ENCODE peak calls at places on chromosomes 13 and 19, in ten cellular contexts. G is endothelial cell of umbilical vein, S is Peyer's patch, J is AG04450, U is BE2C, Z is hepatocyte, Y is HL-60, F is stomach, O is fibroblast of the aortic adventitia, V is body of pancreas. E is an unnamed sample.

GRCh38 chr13:60282708-60283107 is 114.3 kb upstream of the TDRD3 start:
- DNase-seq in U (no peak), G (no peak), V (no peak), Z (no peak), O (no peak), Y (no peak), J (no peak), F (no peak), S (no peak), E (no peak)

GRCh38 chr19:10544242-10544752 is 593 bp downstream of the ATG4D start:
- DNase-seq in O (no peak), G (no peak), J (no peak), Z (peak), V (peak), F (peak), U (peak), Y (no peak), S (peak), E (no peak)

GRCh38 chr13:111204438-111205177 is 89.5 kb downstream of the ARHGEF7 start:
- DNase-seq in U (no peak), V (peak), Y (peak), G (peak), S (no peak), J (peak), Z (peak), F (no peak), O (peak), E (no peak)

GRCh38 chr19:14198384-14199376 is 7.3 kb downstream of the ADGRL1 start:
- DNase-seq in V (no peak), G (no peak), F (no peak), Z (peak), O (no peak), U (peak), Y (no peak), J (no peak), S (no peak), E (no peak)

GRCh38 chr19:38417544-38418506 is 8.2 kb downstream of the RASGRP4 start:
- DNase-seq in G (no peak), O (no peak), V (peak), F (peak), U (peak), S (peak), Z (peak), Y (peak), J (no peak), E (no peak)

GRCh38 chr19:14023404-14024235 is 4.3 kb upstream of the RLN3 start:
- DNase-seq in J (no peak), V (peak), Y (peak), F (peak), S (peak), G (peak), O (peak), Z (peak), U (peak), E (no peak)

GRCh38 chr19:988081-988480 is 3.9 kb downstream of the WDR18 start:
- DNase-seq in V (no peak), G (no peak), S (no peak), F (no peak), J (no peak), Y (no peak), U (peak), Z (no peak), O (no peak), E (no peak)

GRCh38 chr19:8831832-8832131 is 322 bp downstream of the ZNF558 start:
- DNase-seq in Y (no peak), G (no peak), O (no peak), F (no peak), J (no peak), S (no peak), V (no peak), U (no peak), Z (no peak), E (no peak)

GRCh38 chr13:30153871-30154426 is 153.4 kb downstream of the KATNAL1 start:
- DNase-seq in V (no peak), S (peak), Y (no peak), J (no peak), Z (peak), U (no peak), F (no peak), G (no peak), O (no peak), E (no peak)

GRCh38 chr19:2763687-2764086 is 19.4 kb downstream of the SGTA start:
- DNase-seq in S (no peak), F (no peak), V (no peak), O (no peak), Z (no peak), G (no peak), J (no peak), U (no peak), Y (no peak), E (no peak)

GRCh38 chr19:35767288-35768081 is 7.9 kb upstream of the ARHGAP33 start:
- DNase-seq in Y (no peak), U (no peak), G (no peak), S (no peak), V (peak), F (no peak), Z (peak), O (no peak), J (no peak), E (no peak)

GRCh38 chr13:101452519-101453485 is at the start of gene ITGBL1:
- DNase-seq in J (no peak), Z (no peak), S (no peak), U (no peak), G (peak), O (peak), V (peak), F (no peak), Y (no peak), E (no peak)

GRCh38 chr13:101492251-101492910 is 39.9 kb downstream of the ITGBL1 start:
- DNase-seq in U (no peak), Z (no peak), Y (no peak), S (no peak), V (no peak), O (peak), G (peak), J (no peak), F (no peak), E (no peak)

GRCh38 chr13:113022391-113023216 is 53.6 kb downstream of the MCF2L start:
- DNase-seq in G (peak), F (no peak), Z (peak), S (no peak), J (no peak), U (no peak), V (no peak), Y (no peak), O (no peak), E (no peak)

GRCh38 chr13:39321578-39321977 is 281.4 kb downstream of the LHFPL6 start:
- DNase-seq in F (no peak), Z (no peak), G (no peak), V (no peak), S (no peak), Y (no peak), U (no peak), O (peak), J (no peak), E (no peak)

GRCh38 chr19:3910105-3910504 is 22.8 kb upstream of the NMRK2 start:
- DNase-seq in O (no peak), U (no peak), F (no peak), J (no peak), Z (no peak), Y (no peak), S (no peak), G (no peak), V (no peak), E (no peak)

GRCh38 chr13:99371956-99372355 is 64.8 kb upstream of the GPR183 start:
- DNase-seq in F (no peak), Z (no peak), G (no peak), U (no peak), V (no peak), S (no peak), O (no peak), Y (no peak), J (no peak), E (no peak)

GRCh38 chr13:101150998-101151397 is 265.3 kb downstream of the NALCN start:
- DNase-seq in O (peak), J (no peak), S (no peak), U (no peak), F (no peak), Z (peak), V (no peak), G (peak), Y (no peak), E (no peak)

GRCh38 chr13:52903320-52903719 is 54.9 kb upstream of the PCDH8 start:
- DNase-seq in Y (no peak), Z (no peak), O (no peak), J (no peak), V (no peak), F (no peak), G (no peak), U (no peak), S (no peak), E (no peak)

GRCh38 chr13:51895906-51896888 is 34.4 kb downstream of the CCDC70 start:
- DNase-seq in Y (peak), J (peak), V (peak), Z (peak), S (peak), F (peak), G (peak), O (peak), U (peak), E (peak)

GRCh38 chr19:5828661-5829566 is 10.6 kb downstream of the FUT6 start:
- DNase-seq in G (peak), Y (no peak), S (no peak), U (peak), O (peak), Z (peak), F (peak), J (no peak), V (peak), E (no peak)

GRCh38 chr13:93227280-93227905 is 786 bp downstream of the GPC6 start:
- DNase-seq in U (peak), V (no peak), J (no peak), G (no peak), O (peak), S (no peak), Z (peak), Y (no peak), F (no peak), E (no peak)

GRCh38 chr19:778910-779653 is 18.2 kb upstream of the PTBP1 start:
- DNase-seq in F (no peak), S (no peak), G (peak), Z (peak), J (peak), O (peak), Y (peak), U (no peak), V (peak), E (peak)

GRCh38 chr19:48837081-48837524 is 812 bp upstream of the HSD17B14 start:
- DNase-seq in F (peak), Y (no peak), G (peak), U (peak), O (peak), S (peak), Z (peak), V (peak), J (no peak), E (peak)

GRCh38 chr13:21967871-21968270 is 297.0 kb downstream of the FGF9 start:
- DNase-seq in O (no peak), Z (no peak), J (no peak), G (no peak), F (no peak), S (no peak), U (no peak), V (no peak), Y (no peak), E (no peak)

GRCh38 chr13:109131698-109132257 is 502.4 kb downstream of the MYO16 start:
- DNase-seq in U (no peak), Z (peak), G (no peak), F (no peak), S (no peak), Y (peak), O (peak), J (no peak), V (no peak), E (no peak)

GRCh38 chr13:114219406-114219805 is 15.3 kb upstream of the CDC16 start:
- DNase-seq in V (no peak), S (no peak), U (no peak), G (peak), Y (no peak), F (no peak), J (no peak), Z (no peak), O (peak), E (no peak)

GRCh38 chr13:26583662-26584061 is 26.2 kb downstream of the WASF3 start:
- DNase-seq in U (no peak), F (no peak), G (no peak), V (no peak), O (no peak), Y (no peak), Z (no peak), J (no peak), S (no peak), E (no peak)

GRCh38 chr19:33781996-33782395 is 14.7 kb upstream of the KCTD15 start:
- DNase-seq in S (no peak), Z (no peak), F (no peak), O (no peak), G (no peak), V (no peak), J (no peak), Y (no peak), U (no peak), E (no peak)

GRCh38 chr19:32219392-32219791 is 126.0 kb upstream of the ZNF507 start:
- DNase-seq in S (no peak), O (no peak), Z (no peak), F (no peak), U (no peak), G (no peak), Y (no peak), J (no peak), V (no peak), E (no peak)

GRCh38 chr13:80577951-80578670 is 237.2 kb upstream of the SPRY2 start:
- DNase-seq in G (no peak), V (no peak), S (no peak), O (no peak), U (peak), Y (no peak), F (no peak), J (no peak), Z (peak), E (no peak)

GRCh38 chr13:108948269-108948671 is 318.9 kb downstream of the MYO16 start:
- DNase-seq in F (no peak), U (no peak), Y (no peak), V (no peak), Z (no peak), O (no peak), J (no peak), G (no peak), S (no peak), E (peak)

GRCh38 chr13:41610426-41610825 is 153.1 kb downstream of the RGCC start:
- DNase-seq in V (no peak), G (peak), O (peak), Z (peak), J (peak), U (no peak), F (peak), Y (no peak), S (no peak), E (peak)

GRCh38 chr19:53581871-53582279 is 43.9 kb downstream of the ZNF331 start:
- DNase-seq in V (no peak), U (no peak), F (no peak), O (no peak), Z (no peak), J (no peak), Y (no peak), G (no peak), S (no peak), E (no peak)

GRCh38 chr13:85853901-85854663 is 54.9 kb upstream of the SLITRK6 start:
- DNase-seq in G (no peak), F (no peak), O (no peak), S (no peak), J (no peak), U (no peak), Y (no peak), Z (no peak), V (no peak), E (no peak)

GRCh38 chr19:3507371-3508120 is 1.4 kb downstream of the FZR1 start:
- DNase-seq in Z (peak), S (no peak), Y (no peak), J (no peak), F (peak), G (peak), U (no peak), V (peak), O (no peak), E (no peak)

GRCh38 chr19:15621801-15622200 is 6.8 kb downstream of the CYP4F8 start:
- DNase-seq in Z (no peak), O (no peak), U (no peak), J (no peak), V (no peak), S (no peak), G (no peak), Y (no peak), F (no peak), E (no peak)

GRCh38 chr13:24032252-24032651 is 128.3 kb upstream of the SPATA13 start:
- DNase-seq in O (peak), G (no peak), S (no peak), Y (no peak), J (peak), V (no peak), U (no peak), F (no peak), Z (no peak), E (peak)

DNA sequence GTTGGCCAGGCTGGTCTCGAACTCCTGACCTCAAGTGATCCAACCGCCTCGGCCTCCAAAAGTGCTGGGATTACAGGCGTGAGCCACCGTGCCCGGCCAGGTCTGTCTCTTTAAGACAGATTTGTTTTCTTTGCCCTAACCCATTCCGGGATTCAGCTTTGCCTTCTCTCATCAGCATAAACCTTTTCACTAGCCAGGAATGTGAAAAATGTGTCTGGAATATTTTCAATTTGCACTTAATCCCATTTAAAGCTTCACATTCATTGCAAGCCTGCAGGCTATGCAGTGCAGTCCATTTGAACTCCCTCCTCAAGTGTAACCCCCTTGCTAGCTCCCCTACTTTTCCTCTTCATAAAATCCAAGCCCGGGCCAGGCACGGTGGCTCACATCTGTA is 880 bp upstream of the TMEM160 start:
- DNase-seq in U (no peak), F (no peak), G (no peak), O (peak), J (no peak), S (no peak), Z (peak), V (no peak), Y (no peak), E (peak)
- H3K4me3 ChIP-seq in U (peak), F (peak), G (peak), O (no peak), J (no peak), S (peak), Z (no peak), V (no peak), Y (no peak), E (no peak)

DNA sequence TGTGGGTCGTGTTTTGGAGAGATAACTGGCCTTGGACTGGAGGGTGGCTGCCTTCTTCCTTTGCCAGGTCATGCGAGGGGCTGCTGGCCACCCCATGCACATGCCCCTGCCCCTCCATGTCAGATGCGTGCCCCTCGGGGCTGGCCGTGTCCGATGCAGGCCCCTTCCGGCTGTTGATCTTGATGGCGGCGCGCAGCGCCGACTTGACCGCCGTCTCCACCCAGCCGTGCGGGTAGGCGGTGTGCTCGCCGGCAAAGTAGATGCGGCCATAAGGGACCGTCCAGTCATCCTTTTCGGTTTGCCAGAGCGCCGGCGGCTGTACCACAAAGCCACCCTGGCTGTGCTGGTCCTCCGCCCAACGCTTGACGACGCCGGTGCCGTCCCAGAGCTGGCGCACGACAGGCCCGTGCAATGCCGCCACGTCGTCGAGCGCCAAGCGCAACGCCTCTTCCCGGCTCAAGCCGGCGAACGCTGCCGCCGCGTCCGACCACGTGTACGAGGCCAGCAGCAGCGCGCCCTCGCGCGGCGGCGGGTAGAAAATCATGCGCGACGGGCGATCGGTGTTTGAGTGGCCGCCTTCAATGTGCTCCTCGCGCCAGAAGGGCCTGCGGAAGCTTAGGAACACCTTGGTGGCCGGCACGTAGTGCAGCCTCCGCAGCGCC is 6.9 kb downstream of the IL4I1 start:
- DNase-seq in Y (peak), F (peak), J (no peak), O (peak), Z (peak), U (no peak), G (peak), S (peak), V (peak), E (no peak)
- TF ChIP-seq CTCF in Y (no peak), F (peak), J (peak), O (peak), Z (peak), U (no peak), G (peak), S (peak), V (peak), E (peak)

GRCh38 chr19:41879080-41879479 is 2.0 kb downstream of the CD79A start:
- DNase-seq in G (no peak), O (no peak), V (no peak), Z (no peak), Y (no peak), J (no peak), F (no peak), U (no peak), S (no peak), E (no peak)

GRCh38 chr19:41877916-41878905 is 1.1 kb downstream of the CD79A start:
- DNase-seq in V (no peak), U (no peak), F (no peak), G (no peak), O (no peak), J (no peak), S (no peak), Y (no peak), Z (no peak), E (no peak)

GRCh38 chr19:41877490-41877876 is 404 bp downstream of the CD79A start:
- DNase-seq in Z (no peak), O (no peak), S (no peak), U (no peak), Y (no peak), V (no peak), G (no peak), F (no peak), J (no peak), E (no peak)

GRCh38 chr19:41880329-41880708 is 2.7 kb upstream of the ARHGEF1 start:
- DNase-seq in Y (no peak), S (no peak), F (no peak), J (no peak), V (no peak), Z (no peak), U (no peak), G (no peak), O (no peak), E (no peak)

GRCh38 chr19:41879670-41880328 is 2.7 kb downstream of the CD79A start:
- DNase-seq in J (no peak), Y (no peak), Z (no peak), V (no peak), S (no peak), O (no peak), U (no peak), F (no peak), G (no peak), E (no peak)
- H3K4me3 ChIP-seq in J (no peak), Y (no peak), Z (no peak), V (no peak), S (no peak), O (no peak), U (no peak), F (no peak), G (no peak), E (no peak)

DNA sequence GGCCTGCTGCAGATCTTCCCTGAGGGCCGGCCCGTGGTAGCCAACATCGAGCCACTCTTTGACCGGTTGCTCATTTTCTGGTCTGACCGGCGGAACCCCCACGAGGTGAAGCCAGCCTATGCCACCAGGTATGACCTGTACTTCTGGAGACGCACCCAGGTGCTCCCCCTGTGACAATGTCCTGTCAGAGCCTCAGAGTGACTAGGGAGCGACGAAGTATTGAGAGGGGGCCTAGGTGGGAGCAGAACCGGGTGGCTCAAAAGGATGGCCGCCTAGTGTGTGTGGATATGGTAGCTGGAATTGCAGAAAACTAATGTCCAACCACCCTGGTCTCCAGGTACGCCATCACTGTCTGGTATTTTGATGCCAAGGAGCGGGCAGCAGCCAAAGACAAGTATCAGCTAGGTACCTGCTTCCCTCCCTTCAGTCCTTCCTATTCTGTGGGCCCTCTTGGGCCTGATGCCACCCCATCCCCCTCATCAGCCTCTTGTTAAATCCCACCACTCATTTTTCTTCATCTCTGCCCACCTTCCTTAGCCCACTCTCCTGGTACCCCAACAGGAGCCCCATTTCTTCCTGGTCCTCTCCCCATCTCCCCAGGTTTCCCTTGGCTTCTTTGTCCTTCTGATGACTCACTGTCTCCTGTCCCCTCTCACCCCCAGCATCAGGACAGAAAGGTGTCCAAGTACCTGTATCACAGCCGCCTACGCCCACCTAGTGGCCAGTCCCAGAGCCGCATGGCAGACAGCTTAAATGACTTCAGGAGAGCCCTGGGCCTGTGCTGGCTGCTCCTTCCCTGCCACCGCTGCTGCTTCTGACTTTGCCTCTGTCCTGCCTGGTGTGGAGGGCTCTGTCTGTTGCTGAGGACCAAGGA is 8.4 kb downstream of the EGLN2 start:
- DNase-seq in Y (no peak), Z (peak), O (no peak), F (no peak), V (no peak), J (no peak), U (no peak), S (no peak), G (no peak), E (no peak)
- TF ChIP-seq CTCF in Y (no peak), Z (peak), O (peak), F (peak), V (peak), J (peak), U (peak), S (no peak), G (peak), E (peak)

GRCh38 chr13:44622701-44623100 is 46.6 kb upstream of the TSC22D1 start:
- DNase-seq in G (no peak), O (peak), S (no peak), V (no peak), Y (no peak), U (no peak), Z (no peak), F (no peak), J (no peak), E (no peak)
- H3K4me3 ChIP-seq in G (no peak), O (no peak), S (no peak), V (no peak), Y (no peak), U (no peak), Z (no peak), F (no peak), J (no peak), E (no peak)

E was measured in HFF-Myc.